ENCODE peak calls at places on chromosomes 12 and 14, in four cellular contexts. One of them, this sample, is unnamed.
A peak's percentile ranks its signal among the peaks of the same experiment; 100 is the strongest.

GRCh38 chr14:54942913-54943312 is 40.3 kb upstream of the GCH1 start:
- DNase-seq in HepG2: no peak
- DNase-seq in K562: no peak
- DNase-seq in GM12878: no peak
- DNase-seq in this sample: no peak

GRCh38 chr14:23559010-23559920 is 3.2 kb downstream of the THTPA start:
- DNase-seq in HepG2: peak; percentile 72
- DNase-seq in K562: peak; percentile 68
- DNase-seq in GM12878: no peak
- DNase-seq in this sample: peak; percentile 62

GRCh38 chr14:86543531-86543930 is 1013.6 kb downstream of the FLRT2 start:
- DNase-seq in HepG2: no peak
- DNase-seq in K562: no peak
- DNase-seq in GM12878: no peak
- DNase-seq in this sample: no peak

GRCh38 chr12:51847830-51848727 is at the start of gene FIGNL2:
- DNase-seq in HepG2: no peak
- DNase-seq in K562: peak; percentile 69
- DNase-seq in GM12878: no peak
- DNase-seq in this sample: peak; percentile 22

GRCh38 chr14:32077081-32078029 is at the start of gene ARHGAP5:
- DNase-seq in HepG2: peak; percentile 58
- DNase-seq in K562: no peak
- DNase-seq in GM12878: no peak
- DNase-seq in this sample: peak; percentile 23

GRCh38 chr12:22539055-22539454 is 5.3 kb downstream of the C2CD5 start:
- DNase-seq in HepG2: no peak
- DNase-seq in K562: no peak
- DNase-seq in GM12878: no peak
- DNase-seq in this sample: no peak

GRCh38 chr12:4809449-4810218 is 89.4 kb downstream of the GALNT8 start:
- DNase-seq in HepG2: no peak
- DNase-seq in K562: no peak
- DNase-seq in GM12878: no peak
- DNase-seq in this sample: peak; percentile 18

GRCh38 chr14:99821519-99822165 is 28.4 kb downstream of the EML1 start:
- DNase-seq in HepG2: no peak
- DNase-seq in K562: no peak
- DNase-seq in GM12878: no peak
- DNase-seq in this sample: peak; percentile 39

GRCh38 chr12:117334098-117334497 is 27.3 kb downstream of the NOS1 start:
- DNase-seq in HepG2: no peak
- DNase-seq in K562: no peak
- DNase-seq in GM12878: no peak
- DNase-seq in this sample: no peak

GRCh38 chr12:65334534-65334933 is 56.1 kb downstream of the MSRB3 start:
- DNase-seq in HepG2: no peak
- DNase-seq in K562: no peak
- DNase-seq in GM12878: no peak
- DNase-seq in this sample: no peak

GRCh38 chr12:105334001-105334400 is 3.5 kb downstream of the C12orf75 start:
- DNase-seq in HepG2: no peak
- DNase-seq in K562: no peak
- DNase-seq in GM12878: no peak
- DNase-seq in this sample: peak; percentile 10

GRCh38 chr12:95006206-95006605 is 2.7 kb upstream of the NDUFA12 start:
- DNase-seq in HepG2: no peak
- DNase-seq in K562: no peak
- DNase-seq in GM12878: no peak
- DNase-seq in this sample: no peak

GRCh38 chr14:65263161-65263788 is 149.3 kb upstream of the FUT8 start:
- DNase-seq in HepG2: no peak
- DNase-seq in K562: no peak
- DNase-seq in GM12878: no peak
- DNase-seq in this sample: no peak

GRCh38 chr12:119354187-119354586 is 19.7 kb downstream of the CCDC60 start:
- DNase-seq in HepG2: no peak
- DNase-seq in K562: no peak
- DNase-seq in GM12878: no peak
- DNase-seq in this sample: no peak

GRCh38 chr14:96445844-96446710 is 54.1 kb downstream of the AK7 start:
- DNase-seq in HepG2: no peak
- DNase-seq in K562: no peak
- DNase-seq in GM12878: no peak
- DNase-seq in this sample: no peak

GRCh38 chr14:37195327-37195726 is 2.4 kb upstream of the MIPOL1 start:
- DNase-seq in HepG2: peak; percentile 72
- DNase-seq in K562: no peak
- DNase-seq in GM12878: no peak
- DNase-seq in this sample: no peak

GRCh38 chr14:36275741-36276140 is 44.7 kb downstream of the MBIP start:
- DNase-seq in HepG2: no peak
- DNase-seq in K562: no peak
- DNase-seq in GM12878: no peak
- DNase-seq in this sample: no peak

GRCh38 chr12:9906888-9907287 is 25.3 kb downstream of the CLEC2A start:
- DNase-seq in HepG2: no peak
- DNase-seq in K562: no peak
- DNase-seq in GM12878: no peak
- DNase-seq in this sample: no peak

GRCh38 chr14:101767618-101768362 is 6.3 kb downstream of the PPP2R5C start:
- DNase-seq in HepG2: no peak
- DNase-seq in K562: no peak
- DNase-seq in GM12878: no peak
- DNase-seq in this sample: no peak

GRCh38 chr12:56129210-56129691 is 1.2 kb downstream of the ESYT1 start:
- DNase-seq in HepG2: no peak
- DNase-seq in K562: peak; percentile 79
- DNase-seq in GM12878: no peak
- DNase-seq in this sample: peak; percentile 57

GRCh38 chr12:32161040-32161439 is 54.4 kb downstream of the BICD1 start:
- DNase-seq in HepG2: no peak
- DNase-seq in K562: no peak
- DNase-seq in GM12878: no peak
- DNase-seq in this sample: no peak

GRCh38 chr12:108457006-108457733 is 57.9 kb upstream of the FICD start:
- DNase-seq in HepG2: peak; percentile 69
- DNase-seq in K562: peak; percentile 63
- DNase-seq in GM12878: peak; percentile 34
- DNase-seq in this sample: peak; percentile 68

GRCh38 chr12:94263905-94264655 is 115.7 kb downstream of the PLXNC1 start:
- DNase-seq in HepG2: no peak
- DNase-seq in K562: no peak
- DNase-seq in GM12878: no peak
- DNase-seq in this sample: no peak

GRCh38 chr12:1534708-1535107 is 59.7 kb downstream of the FBXL14 start:
- DNase-seq in HepG2: no peak
- DNase-seq in K562: no peak
- DNase-seq in GM12878: peak; percentile 54
- DNase-seq in this sample: no peak

GRCh38 chr14:105589161-105589925 is 63.0 kb downstream of the TMEM121 start:
- DNase-seq in HepG2: no peak
- DNase-seq in K562: no peak
- DNase-seq in GM12878: no peak
- DNase-seq in this sample: no peak

GRCh38 chr12:107320031-107320928 is 226.9 kb upstream of the CRY1 start:
- DNase-seq in HepG2: peak; percentile 69
- DNase-seq in K562: no peak
- DNase-seq in GM12878: no peak
- DNase-seq in this sample: peak; percentile 61

GRCh38 chr12:128857173-128857770 is 4.0 kb downstream of the GLT1D1 start:
- DNase-seq in HepG2: no peak
- DNase-seq in K562: no peak
- DNase-seq in GM12878: peak; percentile 31
- DNase-seq in this sample: no peak

GRCh38 chr12:98863167-98863566 is 218.1 kb downstream of the APAF1 start:
- DNase-seq in HepG2: no peak
- DNase-seq in K562: no peak
- DNase-seq in GM12878: no peak
- DNase-seq in this sample: no peak

GRCh38 chr14:57746563-57746962 is 119.3 kb downstream of the SLC35F4 start:
- DNase-seq in HepG2: no peak
- DNase-seq in K562: no peak
- DNase-seq in GM12878: no peak
- DNase-seq in this sample: no peak

GRCh38 chr12:11134300-11134699 is at the start of gene TAS2R30:
- DNase-seq in HepG2: no peak
- DNase-seq in K562: no peak
- DNase-seq in GM12878: no peak
- DNase-seq in this sample: no peak

GRCh38 chr12:76922821-76923315 is 44.0 kb upstream of the CSRP2 start:
- DNase-seq in HepG2: no peak
- DNase-seq in K562: no peak
- DNase-seq in GM12878: no peak
- DNase-seq in this sample: no peak

GRCh38 chr12:23093488-23093887 is 468.5 kb downstream of the ETNK1 start:
- DNase-seq in HepG2: no peak
- DNase-seq in K562: no peak
- DNase-seq in GM12878: no peak
- DNase-seq in this sample: no peak

GRCh38 chr12:76085159-76085868 is 829 bp upstream of the NAP1L1 start:
- DNase-seq in HepG2: no peak
- DNase-seq in K562: no peak
- DNase-seq in GM12878: no peak
- DNase-seq in this sample: no peak

GRCh38 chr12:16359512-16360491 is 12.4 kb downstream of the MGST1 start:
- DNase-seq in HepG2: peak; percentile 56
- DNase-seq in K562: peak; percentile 49
- DNase-seq in GM12878: no peak
- DNase-seq in this sample: peak; percentile 68

DNA sequence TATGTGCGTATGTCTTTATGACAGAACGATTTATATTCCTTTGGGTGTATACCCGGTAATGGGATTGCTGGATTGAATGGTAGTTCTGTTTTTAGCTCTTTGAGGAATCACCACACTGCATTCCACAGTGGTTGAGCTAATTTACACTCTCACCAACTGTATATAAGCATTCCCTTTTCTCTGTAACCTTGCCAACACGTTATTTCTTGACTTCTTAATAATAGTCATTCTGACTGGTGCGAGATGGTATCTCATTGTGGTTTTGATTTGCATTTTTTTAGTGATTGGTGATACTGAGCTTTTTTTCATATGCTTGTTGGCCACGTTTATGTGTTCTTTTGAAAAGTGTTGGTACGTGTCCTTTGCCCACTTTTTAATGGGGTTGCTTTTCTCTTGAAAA is 49.7 kb downstream of the FRS2 start:
- DNase-seq in HepG2: no peak
- DNase-seq in K562: no peak
- DNase-seq in GM12878: no peak
- DNase-seq in this sample: no peak
- TF ChIP-seq FOXK2 in HepG2: no peak
- TF ChIP-seq FOXK2 in K562: no peak
- TF ChIP-seq FOXK2 in GM12878: no peak
- TF ChIP-seq FOXK2 in this sample: no peak

DNA sequence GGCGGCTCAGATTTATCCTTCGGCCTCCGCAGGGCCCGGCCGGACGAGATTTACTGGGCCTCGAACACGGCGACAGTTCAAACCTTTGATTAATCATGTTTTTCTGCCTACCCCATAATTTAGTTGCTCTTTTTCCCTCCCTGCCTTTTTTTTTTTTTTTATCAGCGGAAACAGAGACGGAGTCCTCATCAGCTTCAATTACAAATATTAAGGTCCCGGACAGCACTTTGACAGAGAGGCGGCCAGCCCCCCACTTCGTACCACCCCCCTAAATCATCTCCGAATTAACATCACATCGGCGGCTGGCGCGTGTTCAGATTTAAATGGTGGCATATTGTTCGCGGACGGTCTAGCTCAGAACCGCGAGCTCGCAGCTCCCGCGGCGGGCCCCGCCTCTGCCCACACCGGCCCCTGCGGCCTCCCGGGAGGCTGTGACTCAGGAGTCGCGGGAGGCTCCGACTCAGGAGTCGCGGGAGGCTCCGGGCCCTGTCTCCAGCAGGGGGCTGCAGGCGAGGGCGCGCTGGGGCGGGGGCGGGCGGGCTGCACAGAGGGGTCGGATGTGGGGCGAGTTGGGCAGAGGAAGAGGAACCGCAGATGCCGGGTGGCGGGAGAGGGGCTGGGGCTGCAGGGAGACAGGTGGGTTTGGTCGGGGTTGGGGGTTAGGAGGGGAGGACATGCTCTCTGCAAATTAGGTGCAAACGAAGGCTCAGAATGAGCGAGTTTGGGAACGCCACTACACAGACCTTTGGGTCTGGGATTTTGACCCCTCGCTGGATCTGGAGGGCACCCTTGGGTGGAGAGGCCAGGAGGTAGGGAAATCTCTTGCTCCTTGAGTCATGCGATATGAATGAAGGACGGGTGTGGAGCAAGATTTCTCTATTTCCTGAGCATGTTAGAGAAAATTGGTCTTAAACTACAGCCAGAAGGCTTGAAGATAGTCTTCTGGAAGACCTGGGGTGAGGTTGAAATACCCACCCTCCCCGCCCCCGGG is 19.6 kb upstream of the ATP5MC2 start:
- DNase-seq in HepG2: no peak
- DNase-seq in K562: peak; percentile 63
- DNase-seq in GM12878: no peak
- DNase-seq in this sample: peak; percentile 70
- TF ChIP-seq TARDBP in HepG2: no peak
- TF ChIP-seq TARDBP in K562: no peak
- TF ChIP-seq TARDBP in GM12878: no peak
- TF ChIP-seq TARDBP in this sample: no peak

GRCh38 chr14:76489667-76490066 is 113.7 kb downstream of the ESRRB start:
- DNase-seq in HepG2: no peak
- DNase-seq in K562: no peak
- DNase-seq in GM12878: no peak
- DNase-seq in this sample: no peak

GRCh38 chr14:76490735-76491134 is 114.8 kb downstream of the ESRRB start:
- DNase-seq in HepG2: no peak
- DNase-seq in K562: no peak
- DNase-seq in GM12878: peak; percentile 17
- DNase-seq in this sample: no peak

GRCh38 chr14:76495983-76496382 is 120.0 kb downstream of the ESRRB start:
- DNase-seq in HepG2: no peak
- DNase-seq in K562: no peak
- DNase-seq in GM12878: no peak
- DNase-seq in this sample: no peak

GRCh38 chr14:76488551-76488950 is 112.6 kb downstream of the ESRRB start:
- DNase-seq in HepG2: no peak
- DNase-seq in K562: no peak
- DNase-seq in GM12878: no peak
- DNase-seq in this sample: no peak

GRCh38 chr14:76491172-76491930 is 115.4 kb downstream of the ESRRB start:
- DNase-seq in HepG2: no peak
- DNase-seq in K562: no peak
- DNase-seq in GM12878: no peak
- DNase-seq in this sample: no peak
- TF ChIP-seq SP1 in HepG2: no peak
- TF ChIP-seq SP1 in K562: no peak
- TF ChIP-seq SP1 in GM12878: no peak
- TF ChIP-seq SP1 in this sample: no peak

GRCh38 chr14:56117765-56118610 is at the start of gene PELI2:
- DNase-seq in HepG2: peak; percentile 6
- DNase-seq in K562: peak; percentile 67
- DNase-seq in GM12878: no peak
- DNase-seq in this sample: peak; percentile 72
- TF ChIP-seq FOXK2 in HepG2: no peak
- TF ChIP-seq FOXK2 in K562: no peak
- TF ChIP-seq FOXK2 in GM12878: no peak
- TF ChIP-seq FOXK2 in this sample: no peak

GRCh38 chr14:85233756-85234545 is 296.0 kb upstream of the FLRT2 start:
- DNase-seq in HepG2: no peak
- DNase-seq in K562: no peak
- DNase-seq in GM12878: no peak
- DNase-seq in this sample: no peak
- TF ChIP-seq TARDBP in HepG2: no peak
- TF ChIP-seq TARDBP in K562: no peak
- TF ChIP-seq TARDBP in GM12878: no peak
- TF ChIP-seq TARDBP in this sample: no peak